ENCODE peak calls at places on chromosomes 11 and 22, in four cellular contexts. One of them, this sample, is unnamed.
A peak's percentile ranks its signal among the peaks of the same experiment; 100 is the strongest.

GRCh38 chr22:21837184-21837979 is 30.1 kb downstream of the MAPK1 start:
- DNase-seq in testis: no peak
- DNase-seq in cardiac fibroblast: peak; percentile 93
- DNase-seq in colonic mucosa: no peak
- DNase-seq in this sample: no peak

GRCh38 chr22:29580200-29580810 is 608 bp downstream of the NIPSNAP1 start:
- DNase-seq in colonic mucosa: peak; percentile 51
- DNase-seq in cardiac fibroblast: no peak
- DNase-seq in testis: no peak
- DNase-seq in this sample: no peak

GRCh38 chr22:25545677-25546076 is 18.8 kb upstream of the GRK3 start:
- DNase-seq in testis: no peak
- DNase-seq in cardiac fibroblast: no peak
- DNase-seq in colonic mucosa: no peak
- DNase-seq in this sample: no peak

GRCh38 chr11:13486926-13487660 is 8.7 kb downstream of the PTH start:
- DNase-seq in cardiac fibroblast: peak; percentile 35
- DNase-seq in testis: peak; percentile 79
- DNase-seq in colonic mucosa: peak; percentile 74
- DNase-seq in this sample: no peak

GRCh38 chr11:1099519-1100355 is 25.1 kb downstream of the MUC2 start:
- DNase-seq in testis: no peak
- DNase-seq in colonic mucosa: no peak
- DNase-seq in cardiac fibroblast: no peak
- DNase-seq in this sample: no peak

GRCh38 chr11:9575531-9576240 is 2.2 kb downstream of the WEE1 start:
- DNase-seq in cardiac fibroblast: peak; percentile 52
- DNase-seq in testis: no peak
- DNase-seq in colonic mucosa: no peak
- DNase-seq in this sample: no peak

GRCh38 chr11:724733-725386 is 18.8 kb downstream of the EPS8L2 start:
- DNase-seq in colonic mucosa: no peak
- DNase-seq in cardiac fibroblast: no peak
- DNase-seq in testis: no peak
- DNase-seq in this sample: no peak

GRCh38 chr22:30402036-30402759 is 5.4 kb downstream of the SEC14L2 start:
- DNase-seq in cardiac fibroblast: no peak
- DNase-seq in testis: no peak
- DNase-seq in colonic mucosa: no peak
- DNase-seq in this sample: no peak

GRCh38 chr22:44639891-44640617 is 62.0 kb upstream of the PRR5 start:
- DNase-seq in testis: no peak
- DNase-seq in colonic mucosa: no peak
- DNase-seq in cardiac fibroblast: no peak
- DNase-seq in this sample: no peak

GRCh38 chr22:39518996-39519680 is 1.2 kb upstream of the ATF4 start:
- DNase-seq in colonic mucosa: peak; percentile 65
- DNase-seq in testis: no peak
- DNase-seq in cardiac fibroblast: peak; percentile 71
- DNase-seq in this sample: no peak

GRCh38 chr22:50105529-50106100 is 15.8 kb downstream of the MOV10L1 start:
- DNase-seq in testis: no peak
- DNase-seq in cardiac fibroblast: peak; percentile 53
- DNase-seq in colonic mucosa: no peak
- DNase-seq in this sample: no peak

GRCh38 chr11:128868851-128869671 is 2.0 kb upstream of the KCNJ1 start:
- DNase-seq in testis: no peak
- DNase-seq in colonic mucosa: no peak
- DNase-seq in cardiac fibroblast: no peak
- DNase-seq in this sample: no peak

GRCh38 chr22:28817919-28818859 is 17.8 kb upstream of the XBP1 start:
- DNase-seq in testis: no peak
- DNase-seq in colonic mucosa: peak; percentile 84
- DNase-seq in cardiac fibroblast: no peak
- DNase-seq in this sample: no peak

GRCh38 chr11:119344291-119345010 is 2.1 kb downstream of the MFRP start:
- DNase-seq in colonic mucosa: no peak
- DNase-seq in testis: no peak
- DNase-seq in cardiac fibroblast: no peak
- DNase-seq in this sample: no peak

GRCh38 chr11:124754309-124754708 is 2.3 kb upstream of the VSIG2 start:
- DNase-seq in cardiac fibroblast: no peak
- DNase-seq in testis: no peak
- DNase-seq in colonic mucosa: no peak
- DNase-seq in this sample: peak; percentile 44

GRCh38 chr11:11607772-11608171 is 14.0 kb downstream of the GALNT18 start:
- DNase-seq in testis: no peak
- DNase-seq in cardiac fibroblast: no peak
- DNase-seq in colonic mucosa: no peak
- DNase-seq in this sample: no peak

GRCh38 chr11:59680287-59681154 is 11.7 kb upstream of the PATL1 start:
- DNase-seq in cardiac fibroblast: peak; percentile 89
- DNase-seq in colonic mucosa: peak; percentile 82
- DNase-seq in testis: peak; percentile 81
- DNase-seq in this sample: no peak

GRCh38 chr22:48205790-48206189 is 1443.3 kb downstream of the TBC1D22A start:
- DNase-seq in colonic mucosa: peak; percentile 9
- DNase-seq in cardiac fibroblast: no peak
- DNase-seq in testis: peak; percentile 3
- DNase-seq in this sample: peak; percentile 51

GRCh38 chr11:120929664-120930154 is 94.2 kb upstream of the TBCEL start:
- DNase-seq in testis: peak; percentile 67
- DNase-seq in cardiac fibroblast: peak; percentile 33
- DNase-seq in colonic mucosa: peak; percentile 38
- DNase-seq in this sample: no peak

GRCh38 chr22:44025171-44026065 is 1.3 kb downstream of the PARVB start:
- DNase-seq in colonic mucosa: peak; percentile 45
- DNase-seq in cardiac fibroblast: no peak
- DNase-seq in testis: peak; percentile 50
- DNase-seq in this sample: no peak

GRCh38 chr22:27667121-27667843 is 134.3 kb downstream of the MN1 start:
- DNase-seq in cardiac fibroblast: no peak
- DNase-seq in testis: peak; percentile 81
- DNase-seq in colonic mucosa: no peak
- DNase-seq in this sample: no peak

GRCh38 chr11:67647471-67647870 is 3.1 kb downstream of the ACY3 start:
- DNase-seq in cardiac fibroblast: no peak
- DNase-seq in colonic mucosa: no peak
- DNase-seq in testis: no peak
- DNase-seq in this sample: peak; percentile 84

GRCh38 chr11:67644472-67645418 is 5.2 kb upstream of the TBX10 start:
- DNase-seq in cardiac fibroblast: no peak
- DNase-seq in testis: no peak
- DNase-seq in colonic mucosa: no peak
- DNase-seq in this sample: peak; percentile 82

GRCh38 chr11:67648140-67648795 is 2.3 kb downstream of the ACY3 start:
- DNase-seq in cardiac fibroblast: no peak
- DNase-seq in testis: no peak
- DNase-seq in colonic mucosa: no peak
- DNase-seq in this sample: no peak

GRCh38 chr11:67645521-67646457 is 4.7 kb downstream of the ACY3 start:
- DNase-seq in colonic mucosa: no peak
- DNase-seq in testis: no peak
- DNase-seq in cardiac fibroblast: no peak
- DNase-seq in this sample: peak; percentile 81

GRCh38 chr11:67646535-67647336 is 3.8 kb downstream of the ACY3 start:
- DNase-seq in testis: no peak
- DNase-seq in cardiac fibroblast: no peak
- DNase-seq in colonic mucosa: peak; percentile 66
- DNase-seq in this sample: no peak
- TF ChIP-seq CTCF in testis: no peak
- TF ChIP-seq CTCF in cardiac fibroblast: no peak
- TF ChIP-seq CTCF in colonic mucosa: no peak
- TF ChIP-seq CTCF in this sample: no peak

GRCh38 chr11:68257477-68258362 is 14.1 kb downstream of the C11orf24 start:
- DNase-seq in colonic mucosa: peak; percentile 98
- DNase-seq in testis: peak; percentile 98
- DNase-seq in cardiac fibroblast: peak; percentile 95
- DNase-seq in this sample: peak; percentile 98
- TF ChIP-seq CTCF in colonic mucosa: peak; percentile 77
- TF ChIP-seq CTCF in testis: peak; percentile 88
- TF ChIP-seq CTCF in cardiac fibroblast: peak; percentile 74
- TF ChIP-seq CTCF in this sample: peak; percentile 93

DNA sequence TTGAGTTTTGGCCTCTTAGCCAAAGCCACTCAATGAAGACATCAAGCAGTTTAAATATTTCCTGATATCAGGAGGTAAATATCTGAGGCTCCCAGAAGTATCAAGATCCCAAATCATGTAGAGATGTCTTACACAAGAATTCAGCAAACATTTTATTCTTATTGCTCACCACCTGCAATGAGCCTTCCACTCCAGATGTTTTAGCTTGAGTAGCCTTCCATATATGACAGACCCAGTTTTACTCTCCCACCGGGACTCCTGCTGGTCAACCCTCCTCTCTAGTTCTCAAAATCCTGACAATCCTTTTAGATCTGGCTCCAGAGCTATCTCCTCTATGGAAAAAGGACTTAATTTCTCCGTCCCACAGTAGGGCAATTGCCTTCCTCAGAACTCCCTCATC is 404.4 kb downstream of the KCNA4 start:
- DNase-seq in colonic mucosa: no peak
- DNase-seq in cardiac fibroblast: no peak
- DNase-seq in testis: no peak
- DNase-seq in this sample: no peak
- TF ChIP-seq CTCF in colonic mucosa: no peak
- TF ChIP-seq CTCF in cardiac fibroblast: no peak
- TF ChIP-seq CTCF in testis: no peak
- TF ChIP-seq CTCF in this sample: no peak

DNA sequence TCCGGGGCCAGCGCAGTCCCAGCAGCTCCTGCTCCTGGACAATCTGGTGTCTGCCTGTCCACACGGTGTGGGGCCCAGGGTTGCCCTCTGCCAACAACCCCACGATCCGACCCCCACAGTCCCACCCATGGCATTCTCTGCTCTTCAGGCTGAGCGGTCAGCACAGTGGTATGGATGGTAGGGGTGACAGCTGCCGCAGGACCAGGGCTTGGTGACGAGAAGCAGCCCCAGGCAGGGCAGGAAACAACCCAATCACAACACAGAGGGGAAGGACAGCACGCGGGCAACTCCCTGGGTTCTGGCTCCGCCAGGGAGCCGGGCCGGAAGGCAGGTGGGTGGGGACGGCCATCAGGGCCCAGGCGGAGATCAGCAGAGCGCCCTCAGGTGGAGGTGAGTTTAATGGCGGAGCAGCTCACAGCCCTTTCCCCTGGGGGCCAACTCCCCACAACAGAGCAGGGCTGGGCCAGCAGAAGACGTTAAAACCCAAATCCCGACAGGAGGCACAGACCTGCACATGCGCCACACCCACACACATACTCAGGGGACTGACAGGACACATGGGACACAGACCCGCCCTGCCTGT is 5.3 kb upstream of the CHADL start:
- DNase-seq in testis: no peak
- DNase-seq in cardiac fibroblast: no peak
- DNase-seq in colonic mucosa: no peak
- DNase-seq in this sample: no peak
- TF ChIP-seq CTCF in testis: no peak
- TF ChIP-seq CTCF in cardiac fibroblast: no peak
- TF ChIP-seq CTCF in colonic mucosa: no peak
- TF ChIP-seq CTCF in this sample: no peak